ENCODE peak calls at places on chromosomes 16 and 17, in four cellular contexts. B is upper lobe of left lung, L is stomach, S is HepG2. J is an unnamed sample. For H3K4me1, the result is how much of the 10 kb centered on the place peaks cover.

GRCh38 chr17:20927586-20927985 is 115.2 kb downstream of the USP22 start:
- DNase-seq in B (no peak), L (no peak), S (no peak), J (no peak)

GRCh38 chr17:57597531-57598453 is 147.3 kb downstream of the CCDC182 start:
- DNase-seq in B (no peak), L (peak), S (peak), J (peak)

GRCh38 chr17:76179496-76180467 is 38.7 kb upstream of the FOXJ1 start:
- DNase-seq in B (no peak), L (no peak), S (no peak), J (no peak)

GRCh38 chr17:19728114-19728495 is 11.7 kb upstream of the SLC47A2 start:
- DNase-seq in B (peak), L (peak), S (peak), J (peak)

GRCh38 chr17:78414178-78415162 is 36.0 kb downstream of the PGS1 start:
- DNase-seq in B (no peak), L (no peak), S (no peak), J (no peak)

GRCh38 chr16:28218109-28218508 is 6.3 kb upstream of the XPO6 start:
- DNase-seq in B (no peak), L (peak), S (peak), J (no peak)

GRCh38 chr17:3827124-3827773 is 18.8 kb downstream of the NCBP3 start:
- DNase-seq in B (no peak), L (peak), S (peak), J (peak)

GRCh38 chr17:68738044-68738443 is 136.9 kb upstream of the FAM20A start:
- DNase-seq in B (no peak), L (peak), S (no peak), J (no peak)

GRCh38 chr16:30183961-30184429 is 593 bp downstream of the CORO1A start:
- DNase-seq in B (peak), L (peak), S (no peak), J (peak)

GRCh38 chr17:65020284-65020683 is 36.3 kb downstream of the GNA13 start:
- DNase-seq in B (no peak), L (no peak), S (no peak), J (no peak)

GRCh38 chr16:83215417-83216001 is 588.7 kb downstream of the CDH13 start:
- DNase-seq in B (no peak), L (peak), S (peak), J (no peak)

GRCh38 chr17:76497979-76498885 is 3.0 kb downstream of the RHBDF2 start:
- DNase-seq in B (peak), L (peak), S (peak), J (no peak)

GRCh38 chr16:2846511-2847310 is 11.3 kb downstream of the PRSS22 start:
- DNase-seq in B (no peak), L (no peak), S (no peak), J (no peak)

GRCh38 chr17:28724500-28725165 is 1.4 kb downstream of the TLCD1 start:
- DNase-seq in B (no peak), L (no peak), S (no peak), J (no peak)

GRCh38 chr17:74752415-74752814 is 4.0 kb downstream of the NHERF1 start:
- DNase-seq in B (no peak), L (no peak), S (no peak), J (no peak)

GRCh38 chr17:30513346-30513745 is 36.1 kb downstream of the GOSR1 start:
- DNase-seq in B (no peak), L (no peak), S (no peak), J (no peak)

GRCh38 chr17:76241205-76241539 is 879 bp upstream of the RNF157 start:
- DNase-seq in B (no peak), L (peak), S (peak), J (no peak)

GRCh38 chr17:76537578-76538280 is at the start of gene CYGB:
- DNase-seq in B (peak), L (no peak), S (no peak), J (no peak)

GRCh38 chr16:7303677-7304200 is 28.9 kb upstream of the RBFOX1 start:
- DNase-seq in B (no peak), L (no peak), S (no peak), J (no peak)

GRCh38 chr17:61000911-61001310 is 323.3 kb downstream of the BCAS3 start:
- DNase-seq in B (no peak), L (no peak), S (peak), J (no peak)

GRCh38 chr17:17304521-17304985 is 1.4 kb downstream of the NT5M start:
- DNase-seq in B (no peak), L (no peak), S (no peak), J (no peak)

GRCh38 chr17:1001640-1002411 is 4.9 kb downstream of the TIMM22 start:
- DNase-seq in B (peak), L (no peak), S (no peak), J (no peak)

GRCh38 chr17:40168262-40168832 is 8.9 kb upstream of the RAPGEFL1 start:
- DNase-seq in B (no peak), L (peak), S (peak), J (no peak)

GRCh38 chr17:37047631-37048104 is 98.9 kb downstream of the AATF start:
- DNase-seq in B (no peak), L (peak), S (peak), J (peak)

GRCh38 chr16:57265850-57266530 is 18.5 kb downstream of the PLLP start:
- DNase-seq in B (peak), L (peak), S (no peak), J (no peak)

GRCh38 chr16:78257376-78257728 is 157.9 kb downstream of the WWOX start:
- DNase-seq in B (no peak), L (no peak), S (no peak), J (no peak)

GRCh38 chr16:23282508-23282907 is 19.6 kb upstream of the SCNN1B start:
- DNase-seq in B (no peak), L (no peak), S (no peak), J (no peak)

GRCh38 chr17:16477255-16477654 is 14.7 kb downstream of the LRRC75A start:
- DNase-seq in B (no peak), L (no peak), S (peak), J (no peak)

GRCh38 chr17:65228734-65229390 is 91.7 kb downstream of the RGS9 start:
- DNase-seq in B (no peak), L (no peak), S (no peak), J (no peak)

GRCh38 chr17:5872831-5873230 is 197.3 kb upstream of the WSCD1 start:
- DNase-seq in B (no peak), L (no peak), S (no peak), J (no peak)

GRCh38 chr17:62064791-62065563 is at the start of gene MED13:
- DNase-seq in B (peak), L (peak), S (peak), J (peak)

GRCh38 chr17:39235555-39236221 is 9.9 kb upstream of the STAC2 start:
- DNase-seq in B (no peak), L (no peak), S (peak), J (no peak)

GRCh38 chr16:8998114-8998513 is 34.4 kb upstream of the USP7 start:
- DNase-seq in B (no peak), L (no peak), S (no peak), J (no peak)

GRCh38 chr17:7292194-7292593 is 2.2 kb downstream of the YBX2 start:
- DNase-seq in B (no peak), L (no peak), S (no peak), J (no peak)

GRCh38 chr17:34616148-34616547 is 36.8 kb downstream of the TMEM132E start:
- DNase-seq in B (no peak), L (no peak), S (no peak), J (no peak)

GRCh38 chr17:19812407-19812806 is 55.3 kb downstream of the ULK2 start:
- DNase-seq in B (no peak), L (no peak), S (no peak), J (no peak)

GRCh38 chr16:66081967-66082366 is 284.5 kb upstream of the CDH5 start:
- DNase-seq in B (no peak), L (no peak), S (peak), J (no peak)

DNA sequence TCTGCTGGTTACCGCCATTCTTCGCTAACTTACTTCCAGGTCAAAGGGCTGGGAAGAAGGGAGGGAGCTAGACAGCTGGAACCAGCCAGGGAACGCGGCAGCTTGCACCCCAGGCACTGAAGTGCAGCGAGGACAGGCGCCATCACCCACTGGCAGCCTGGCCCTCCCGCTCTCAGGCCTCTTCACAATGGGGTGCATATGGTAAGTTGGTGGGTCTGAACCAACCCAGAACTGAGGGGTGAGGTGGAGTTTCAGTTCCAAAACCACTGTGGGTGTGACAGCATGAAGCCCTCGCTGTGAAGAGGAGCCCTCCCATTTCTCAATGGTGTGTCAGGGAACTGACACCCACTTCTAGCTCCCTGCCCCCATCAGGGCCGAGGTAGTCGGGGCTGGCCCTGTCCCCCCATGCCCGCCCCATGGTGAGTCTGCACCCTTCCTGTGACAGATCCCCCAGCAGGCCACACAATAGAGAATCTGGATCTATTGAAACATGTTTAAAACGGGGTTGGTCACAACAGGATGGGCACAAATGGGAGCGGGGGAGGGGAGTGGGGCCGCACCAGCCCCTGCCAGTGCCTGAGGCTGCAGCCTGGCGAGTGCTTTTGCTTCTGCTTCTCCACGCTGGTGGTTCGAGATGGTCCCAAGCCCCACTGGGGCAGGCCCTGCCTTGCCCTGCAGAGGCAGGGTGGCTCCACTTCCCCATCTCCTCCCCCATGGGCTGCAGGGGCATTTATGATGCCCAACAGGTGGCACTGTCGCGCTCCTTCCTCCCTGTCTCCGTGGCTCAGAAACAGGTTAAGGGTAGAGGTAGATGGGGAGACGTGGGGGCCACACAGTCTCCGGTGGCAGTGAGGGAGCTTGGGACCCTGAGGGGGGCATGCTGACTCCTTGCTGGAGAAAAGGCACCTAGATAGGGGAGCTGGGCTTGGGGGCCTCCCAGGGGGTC is 2.3 kb downstream of the LIMD2 start:
- DNase-seq in B (peak), L (peak), S (peak), J (no peak)
- TF ChIP-seq POLR2AphosphoS5 in B (no peak), L (no peak), S (no peak), J (no peak)

GRCh38 chr16:15960124-15960971 is 10.9 kb downstream of the ABCC1 start:
- DNase-seq in B (no peak), L (no peak), S (no peak), J (no peak)

GRCh38 chr16:15958703-15959348 is 9.4 kb downstream of the ABCC1 start:
- DNase-seq in B (no peak), L (no peak), S (no peak), J (no peak)

GRCh38 chr16:15963307-15963910 is 14.0 kb downstream of the ABCC1 start:
- DNase-seq in B (no peak), L (no peak), S (no peak), J (no peak)

GRCh38 chr16:15961557-15962205 is 12.3 kb downstream of the ABCC1 start:
- DNase-seq in B (no peak), L (no peak), S (no peak), J (no peak)

GRCh38 chr16:15961060-15961511 is 11.7 kb downstream of the ABCC1 start:
- DNase-seq in B (no peak), L (no peak), S (no peak), J (no peak)
- TF ChIP-seq EP300 in B (no peak), L (no peak), S (no peak), J (no peak)

GRCh38 chr17:72611172-72611571 is 481.3 kb downstream of the SLC39A11 start:
- DNase-seq in B (no peak), L (no peak), S (no peak), J (no peak)

GRCh38 chr17:72608436-72608835 is 484.1 kb downstream of the SLC39A11 start:
- DNase-seq in B (no peak), L (no peak), S (no peak), J (no peak)

GRCh38 chr17:72606656-72607055 is 485.8 kb downstream of the SLC39A11 start:
- DNase-seq in B (no peak), L (no peak), S (no peak), J (no peak)

GRCh38 chr17:72605543-72605942 is 484.7 kb downstream of the SOX9 start:
- DNase-seq in B (no peak), L (no peak), S (no peak), J (no peak)

GRCh38 chr17:72609501-72609900 is 483.0 kb downstream of the SLC39A11 start:
- DNase-seq in B (no peak), L (peak), S (no peak), J (no peak)
- H3K4me1 ChIP-seq in B (under half), L (under half), S (under half), J (under half)

GRCh38 chr16:82016268-82016667 is 5.0 kb upstream of the SDR42E1 start:
- DNase-seq in B (no peak), L (no peak), S (no peak), J (no peak)
- TF ChIP-seq POLR2AphosphoS5 in B (no peak), L (no peak), S (no peak), J (no peak)

GRCh38 chr16:81482329-81483063 is 37.9 kb downstream of the CMIP start:
- DNase-seq in B (peak), L (no peak), S (no peak), J (no peak)

GRCh38 chr16:81483064-81483969 is 38.7 kb downstream of the CMIP start:
- DNase-seq in B (no peak), L (no peak), S (peak), J (no peak)

GRCh38 chr16:81478876-81479496 is 34.4 kb downstream of the CMIP start:
- DNase-seq in B (no peak), L (peak), S (no peak), J (no peak)

GRCh38 chr16:81478294-81478693 is 33.7 kb downstream of the CMIP start:
- DNase-seq in B (no peak), L (no peak), S (no peak), J (no peak)

DNA sequence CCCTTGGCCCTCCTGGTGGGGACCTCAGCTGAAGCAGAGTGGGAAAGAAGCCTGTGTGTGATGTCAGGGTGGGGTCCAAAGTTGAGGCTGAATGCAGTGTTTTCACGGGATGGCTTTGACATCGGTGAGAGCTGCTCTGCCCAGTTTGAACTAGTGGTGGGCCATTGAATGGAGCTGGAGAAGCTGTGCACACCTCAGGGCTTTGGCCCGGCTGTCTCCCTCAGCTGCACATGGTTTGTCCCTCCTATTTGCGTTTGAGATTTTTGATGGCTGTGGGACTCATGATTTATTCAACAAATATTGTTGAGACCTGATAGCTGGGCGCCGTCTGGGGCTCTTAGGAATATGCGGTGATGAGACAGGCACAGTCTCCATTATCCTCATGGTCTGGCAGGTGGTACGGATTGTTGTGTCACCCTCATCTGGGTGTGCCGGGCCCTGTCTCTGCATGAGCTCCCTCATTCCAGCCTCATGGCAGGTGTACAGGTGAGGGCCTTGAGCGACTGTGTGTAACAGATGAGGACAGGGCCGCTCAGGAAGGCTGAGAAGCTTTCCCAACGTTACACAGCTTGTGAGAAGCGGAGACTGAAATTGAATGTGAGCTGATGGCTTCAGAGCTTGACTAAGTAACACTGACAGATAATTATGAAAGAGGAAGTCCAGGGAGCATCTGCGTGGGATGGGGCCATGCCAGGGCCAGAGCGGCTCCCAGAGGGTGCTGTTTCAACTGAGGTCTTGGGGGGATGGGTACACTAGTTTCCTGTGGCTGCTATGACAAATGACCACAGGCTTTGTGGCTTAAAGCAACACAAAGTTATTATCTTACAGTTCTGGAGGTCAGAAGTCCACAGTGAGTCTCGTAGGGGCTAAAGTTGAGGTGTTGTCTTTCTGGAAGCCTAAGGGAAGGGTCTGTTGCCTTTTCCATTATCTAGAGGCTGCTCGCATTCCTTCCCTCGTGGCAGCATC is 36.5 kb downstream of the CMIP start:
- DNase-seq in B (no peak), L (peak), S (peak), J (no peak)
- TF ChIP-seq EP300 in B (peak), L (no peak), S (peak), J (no peak)

GRCh38 chr17:46182961-46183360 is 10.3 kb downstream of the KANSL1 start:
- DNase-seq in B (no peak), L (no peak), S (no peak), J (no peak)
- H3K4me1 ChIP-seq in B (half or more), L (half or more), S (half or more), J (half or more)

DNA sequence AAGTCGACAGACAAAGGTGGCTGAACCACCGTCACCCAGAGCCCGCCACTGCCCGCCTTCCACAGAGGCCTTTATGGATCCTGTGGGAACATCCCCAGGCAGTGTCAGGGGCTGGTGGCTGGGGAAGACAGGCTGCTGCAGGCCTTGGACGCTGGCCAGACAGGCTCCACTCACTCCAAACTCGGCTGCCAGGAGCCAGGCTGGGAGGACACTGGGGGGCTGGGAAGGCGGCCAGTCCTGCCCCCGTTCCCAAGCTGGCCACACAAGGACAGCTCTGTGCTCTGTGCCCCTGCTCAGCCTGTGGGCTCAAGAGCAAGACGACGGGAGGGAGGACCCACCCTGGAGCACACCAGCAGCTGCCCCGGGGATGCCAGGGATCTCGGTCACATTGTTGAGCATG is 7.6 kb upstream of the LCAT start:
- DNase-seq in B (no peak), L (no peak), S (no peak), J (no peak)
- TF ChIP-seq POLR2AphosphoS5 in B (no peak), L (no peak), S (no peak), J (no peak)

DNA sequence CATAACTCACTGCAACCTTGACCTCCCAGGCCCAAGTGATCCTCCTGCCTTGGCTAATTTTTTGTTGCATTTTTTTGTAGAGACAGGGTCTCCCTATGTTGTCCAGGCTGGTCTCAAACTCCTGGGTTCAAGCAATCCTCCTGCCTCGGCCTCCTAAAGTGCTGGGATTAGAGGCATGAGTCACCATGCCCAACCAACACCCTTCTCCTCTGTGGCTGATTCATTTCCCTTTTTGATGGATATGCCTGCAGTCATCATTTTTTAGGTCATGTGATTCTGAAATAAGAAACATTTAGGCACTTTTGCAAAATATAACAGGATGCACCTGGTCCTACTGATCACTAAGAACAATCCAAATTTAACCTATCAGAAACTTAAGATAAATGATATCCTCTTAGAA is 44.0 kb upstream of the YPEL2 start:
- DNase-seq in B (no peak), L (no peak), S (no peak), J (no peak)
- TF ChIP-seq EP300 in B (no peak), L (no peak), S (no peak), J (no peak)

GRCh38 chr16:11050954-11051353 is 106.6 kb downstream of the CLEC16A start:
- DNase-seq in B (no peak), L (no peak), S (no peak), J (no peak)
- H3K4me1 ChIP-seq in B (under half), L (under half), S (under half), J (under half)

J was measured in suprapubic skin.